ENCODE peak calls at places on chromosome 18, in six cellular contexts. I is GM12865, O is HL-60, Z is spleen, Y is GM12878, M is fibroblast of lung. W is an unnamed sample.

GRCh38 chr18:44682181-44682870 is 1.6 kb downstream of the SETBP1 start:
- DNase-seq in M (no peak), O (no peak), Y (no peak), I (peak), Z (no peak), W (no peak)

GRCh38 chr18:77762632-77763031 is 513.0 kb downstream of the GALR1 start:
- DNase-seq in M (no peak), I (no peak), O (no peak), Y (no peak), Z (no peak), W (no peak)

GRCh38 chr18:22453337-22453736 is 35.6 kb upstream of the CTAGE1 start:
- DNase-seq in Z (no peak), Y (no peak), O (no peak), I (no peak), M (no peak), W (no peak)

GRCh38 chr18:50817898-50818250 is 1.9 kb downstream of the MRO start:
- DNase-seq in Z (no peak), O (no peak), I (no peak), Y (no peak), M (peak), W (no peak)

GRCh38 chr18:1805526-1805925 is 765.8 kb downstream of the METTL4 start:
- DNase-seq in I (no peak), O (peak), Z (no peak), Y (no peak), M (no peak), W (no peak)

GRCh38 chr18:28267878-28268625 is 91.1 kb upstream of the CDH2 start:
- DNase-seq in I (no peak), O (no peak), Y (no peak), M (peak), Z (no peak), W (no peak)

GRCh38 chr18:22088029-22088428 is 81.4 kb upstream of the GATA6 start:
- DNase-seq in Y (no peak), I (no peak), M (no peak), Z (no peak), O (no peak), W (peak)

GRCh38 chr18:62999392-62999791 is 284.1 kb downstream of the PHLPP1 start:
- DNase-seq in O (no peak), Y (no peak), Z (peak), M (peak), I (no peak), W (no peak)

GRCh38 chr18:35311506-35311905 is 21.5 kb upstream of the ZSCAN30 start:
- DNase-seq in I (no peak), O (no peak), Z (no peak), M (peak), Y (no peak), W (no peak)

GRCh38 chr18:33745396-33745795 is 167.4 kb downstream of the ASXL3 start:
- DNase-seq in Z (no peak), M (no peak), Y (no peak), I (no peak), O (no peak), W (no peak)

GRCh38 chr18:7601249-7601620 is 34.1 kb downstream of the PTPRM start:
- DNase-seq in Y (no peak), M (peak), O (no peak), Z (no peak), I (no peak), W (no peak)

GRCh38 chr18:58911241-58911640 is 46.6 kb downstream of the ZNF532 start:
- DNase-seq in O (no peak), M (no peak), I (no peak), Z (no peak), Y (no peak), W (no peak)

DNA sequence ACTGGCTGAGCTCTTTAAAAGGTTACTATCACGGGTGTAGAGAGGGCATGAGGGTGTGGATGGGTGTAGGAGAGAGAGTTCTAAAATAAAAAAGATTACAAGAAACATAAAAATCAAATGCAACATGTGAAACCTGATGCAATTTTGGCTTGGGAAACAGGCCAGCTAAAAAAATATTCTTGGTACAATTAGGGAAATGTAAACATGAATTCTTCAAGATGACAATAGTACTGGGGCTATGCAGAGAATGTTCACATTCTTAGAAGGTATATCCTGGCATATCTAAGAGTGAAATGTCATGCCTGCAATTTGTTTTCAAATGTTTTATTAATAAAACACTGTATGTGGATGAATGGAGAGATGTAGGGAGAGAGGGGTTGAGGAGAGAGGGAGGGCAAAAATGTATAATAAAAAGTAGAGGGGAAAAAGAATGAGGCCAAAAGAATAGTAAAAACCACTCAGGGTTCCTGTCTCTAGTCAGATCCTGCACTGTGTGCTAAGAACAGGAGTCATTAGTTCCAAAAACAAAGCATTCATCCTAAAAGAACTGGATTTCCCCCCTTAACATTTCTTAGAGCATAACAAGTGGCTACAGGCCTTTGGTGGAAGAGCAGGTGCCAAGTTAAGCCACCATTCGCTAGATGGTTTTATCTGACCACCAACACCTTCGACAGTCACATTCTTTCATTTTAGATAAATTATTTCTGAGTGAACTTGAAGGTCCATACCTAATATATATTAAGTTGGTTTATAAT is 77.3 kb downstream of the LPIN2 start:
- DNase-seq in M (no peak), O (no peak), I (no peak), Z (no peak), Y (no peak), W (no peak)
- H3K4me3 ChIP-seq in M (no peak), O (no peak), I (no peak), Z (no peak), Y (no peak), W (no peak)

GRCh38 chr18:2906522-2907458 is 60.0 kb downstream of the EMILIN2 start:
- DNase-seq in I (peak), O (peak), Z (peak), Y (no peak), M (no peak), W (peak)

GRCh38 chr18:2908946-2909335 is 62.1 kb downstream of the EMILIN2 start:
- DNase-seq in O (no peak), Y (no peak), Z (no peak), M (no peak), I (no peak), W (no peak)

GRCh38 chr18:2908166-2908945 is 61.5 kb downstream of the EMILIN2 start:
- DNase-seq in M (no peak), Y (no peak), Z (no peak), I (no peak), O (no peak), W (no peak)

GRCh38 chr18:2905802-2906521 is 59.2 kb downstream of the EMILIN2 start:
- DNase-seq in I (peak), Z (peak), Y (no peak), O (peak), M (peak), W (peak)

DNA sequence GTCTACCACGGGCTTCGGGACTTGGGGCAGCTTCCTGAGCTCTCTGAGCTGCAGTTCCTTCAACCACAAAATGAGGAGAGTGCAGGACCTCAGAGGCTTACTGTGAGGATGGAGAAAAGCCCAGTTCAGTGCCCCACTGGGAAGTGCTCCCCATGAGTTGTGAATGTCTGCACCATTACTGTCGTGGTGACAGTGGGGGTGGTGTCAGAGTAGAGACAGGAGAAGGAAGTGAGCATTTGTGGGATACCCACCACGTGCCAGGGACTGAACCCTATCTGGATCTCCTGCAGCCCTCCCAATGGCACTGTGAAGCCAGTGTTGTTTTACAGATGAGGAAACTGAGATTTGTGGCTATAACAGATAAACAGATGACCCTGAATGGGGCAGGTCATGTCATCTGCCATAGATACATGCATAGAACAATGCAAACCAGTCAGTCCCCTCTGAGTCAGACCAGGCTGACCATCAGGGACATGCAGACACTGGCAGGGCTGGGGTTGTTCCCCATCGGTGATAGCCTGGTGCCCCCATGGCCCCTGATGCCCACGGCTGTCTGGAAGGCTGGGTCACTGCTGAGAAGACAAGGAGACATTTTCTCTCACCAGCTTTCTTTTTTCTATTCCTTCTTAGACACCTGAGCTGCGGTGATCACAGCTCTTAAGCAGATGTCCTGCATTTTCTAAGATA is 60.8 kb downstream of the EMILIN2 start:
- DNase-seq in M (no peak), Y (no peak), Z (no peak), O (peak), I (no peak), W (no peak)
- H3K4me3 ChIP-seq in M (peak), Y (peak), Z (peak), O (peak), I (peak), W (peak)

GRCh38 chr18:55699233-55699765 is 111.3 kb upstream of the TCF4 start:
- DNase-seq in Z (no peak), Y (no peak), O (no peak), I (no peak), M (no peak), W (no peak)
- H3K4me3 ChIP-seq in Z (no peak), Y (no peak), O (no peak), I (no peak), M (no peak), W (no peak)

GRCh38 chr18:57833441-57834101 is 30.5 kb upstream of the ATP8B1 start:
- DNase-seq in Y (peak), Z (no peak), O (no peak), M (peak), I (peak), W (peak)
- H3K4me3 ChIP-seq in Y (peak), Z (no peak), O (no peak), M (no peak), I (peak), W (no peak)

GRCh38 chr18:13086906-13087305 is 95.7 kb downstream of the CEP192 start:
- DNase-seq in Y (no peak), M (no peak), Z (no peak), I (no peak), O (no peak), W (no peak)
- H3K4me3 ChIP-seq in Y (no peak), M (no peak), Z (no peak), I (no peak), O (no peak), W (no peak)

DNA sequence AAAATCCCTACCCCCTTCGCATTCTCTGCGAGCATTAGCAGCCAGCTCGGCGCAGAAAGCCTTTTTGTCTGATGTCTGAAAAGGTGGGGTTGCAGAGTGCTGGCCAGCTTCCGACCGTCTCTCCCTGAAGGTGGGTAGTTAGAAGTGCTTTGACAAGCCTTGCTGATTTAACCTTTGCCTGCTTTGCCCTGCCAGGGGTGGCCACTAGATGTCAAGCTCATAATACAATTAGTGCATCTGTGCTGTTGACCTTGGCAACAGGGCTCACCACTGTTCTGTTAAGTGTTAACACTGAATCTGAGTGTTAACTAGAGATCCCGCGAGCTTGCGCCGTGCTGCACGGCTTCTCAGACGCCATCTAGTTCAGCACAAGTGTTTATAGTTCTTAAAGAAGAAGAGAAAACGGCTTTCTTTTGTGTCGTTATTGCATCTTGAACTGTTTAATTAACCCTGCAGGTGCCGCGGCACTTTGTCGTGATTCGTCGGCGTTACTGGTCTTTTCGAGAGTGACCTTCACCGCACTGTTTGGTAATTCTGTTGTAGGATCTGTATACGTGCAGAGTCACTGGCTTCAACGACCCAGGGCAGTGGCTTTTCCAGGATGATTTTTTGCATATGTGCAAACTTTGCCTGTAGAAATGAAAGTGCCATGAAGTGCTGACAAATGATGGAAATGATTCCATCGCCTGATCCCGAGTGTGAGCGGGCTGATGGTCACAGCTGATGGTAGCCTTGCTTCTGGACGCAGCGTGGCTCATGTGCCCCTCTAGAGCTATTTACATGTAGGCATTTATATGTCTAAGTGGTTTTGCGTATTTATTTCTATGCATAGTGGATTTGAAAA is 5.5 kb downstream of the SALL3 start:
- DNase-seq in O (peak), I (peak), Z (no peak), M (peak), Y (no peak), W (peak)
- H3K4me3 ChIP-seq in O (no peak), I (no peak), Z (no peak), M (no peak), Y (no peak), W (no peak)

GRCh38 chr18:55420665-55420964 is 167.4 kb downstream of the TCF4 start:
- DNase-seq in O (peak), M (no peak), I (peak), Y (no peak), Z (no peak), W (no peak)

GRCh38 chr18:55420977-55421611 is 166.9 kb downstream of the TCF4 start:
- DNase-seq in I (no peak), Y (no peak), M (no peak), Z (no peak), O (no peak), W (no peak)

GRCh38 chr18:55418439-55418838 is 169.6 kb downstream of the TCF4 start:
- DNase-seq in Y (no peak), Z (no peak), M (no peak), O (no peak), I (no peak), W (no peak)

GRCh38 chr18:55419132-55419938 is 168.7 kb downstream of the TCF4 start:
- DNase-seq in I (no peak), Y (no peak), M (peak), Z (no peak), O (no peak), W (no peak)

GRCh38 chr18:55419939-55420664 is 167.9 kb downstream of the TCF4 start:
- DNase-seq in Z (no peak), M (peak), Y (no peak), O (no peak), I (no peak), W (no peak)
- H3K4me3 ChIP-seq in Z (no peak), M (peak), Y (no peak), O (no peak), I (peak), W (no peak)

W was measured in small intestine.